ENCODE peak calls at places on chromosomes 16 and 17, in eight cellular contexts. H is cardiac fibroblast, O is type B pancreatic cell, V is AG09309, D is D721Med, Q is ascending aorta, M is fibroblast of the aortic adventitia, P is HCT116. W is an unnamed sample.

GRCh38 chr16:84740596-84741071 is 40.8 kb downstream of the USP10 start:
- DNase-seq in H (no peak), O (no peak), V (no peak), D (no peak), Q (no peak), M (no peak), P (no peak), W (no peak)

GRCh38 chr17:49576121-49576905 is 642 bp downstream of the NXPH3 start:
- DNase-seq in H (peak), O (no peak), V (no peak), D (no peak), Q (no peak), M (peak), P (no peak), W (no peak)

GRCh38 chr17:46061435-46061834 is 62.4 kb downstream of the STH start:
- DNase-seq in H (peak), O (no peak), V (no peak), D (no peak), Q (no peak), M (peak), P (peak), W (peak)

GRCh38 chr17:41307647-41308046 is 1.5 kb downstream of the KRTAP16-1 start:
- DNase-seq in H (peak), O (no peak), V (peak), D (no peak), Q (no peak), M (peak), P (no peak), W (no peak)

GRCh38 chr17:47895254-47895855 is 681 bp upstream of the SP2 start:
- DNase-seq in H (peak), O (no peak), V (no peak), D (no peak), Q (no peak), M (peak), P (no peak), W (peak)

GRCh38 chr17:954431-955164 is 25.0 kb downstream of the NXN start:
- DNase-seq in H (peak), O (no peak), V (no peak), D (no peak), Q (no peak), M (peak), P (no peak), W (no peak)

GRCh38 chr17:62965149-62965648 is 836 bp upstream of the TANC2 start:
- DNase-seq in H (no peak), O (no peak), V (no peak), D (no peak), Q (no peak), M (no peak), P (no peak), W (no peak)

GRCh38 chr16:48383204-48383876 is 1.9 kb downstream of the SIAH1 start:
- DNase-seq in H (peak), O (no peak), V (no peak), D (no peak), Q (peak), M (peak), P (no peak), W (no peak)

GRCh38 chr16:31181102-31181830 is 1.3 kb downstream of the FUS start:
- DNase-seq in H (peak), O (no peak), V (no peak), D (no peak), Q (no peak), M (no peak), P (no peak), W (peak)

GRCh38 chr16:69105501-69106361 is at the start of gene HAS3:
- DNase-seq in H (peak), O (no peak), V (peak), D (peak), Q (no peak), M (peak), P (peak), W (peak)

GRCh38 chr17:9512323-9513168 is 63.1 kb downstream of the STX8 start:
- DNase-seq in H (peak), O (no peak), V (no peak), D (no peak), Q (no peak), M (peak), P (peak), W (peak)

GRCh38 chr16:49639739-49640388 is 216.0 kb downstream of the ZNF423 start:
- DNase-seq in H (peak), O (peak), V (no peak), D (no peak), Q (peak), M (peak), P (no peak), W (no peak)

GRCh38 chr17:28166478-28166877 is 124.0 kb downstream of the NLK start:
- DNase-seq in H (no peak), O (no peak), V (no peak), D (no peak), Q (no peak), M (no peak), P (no peak), W (no peak)

GRCh38 chr17:1234455-1234854 is 35.8 kb upstream of the BHLHA9 start:
- DNase-seq in H (no peak), O (no peak), V (no peak), D (no peak), Q (no peak), M (no peak), P (no peak), W (no peak)

GRCh38 chr16:11370084-11370931 is 25.0 kb downstream of the RMI2 start:
- DNase-seq in H (no peak), O (no peak), V (no peak), D (no peak), Q (no peak), M (no peak), P (no peak), W (no peak)

GRCh38 chr17:1608676-1609075 is 20.0 kb downstream of the SLC43A2 start:
- DNase-seq in H (no peak), O (no peak), V (no peak), D (no peak), Q (no peak), M (no peak), P (no peak), W (no peak)

GRCh38 chr17:76547183-76547641 is 7.4 kb downstream of the PRCD start:
- DNase-seq in H (peak), O (no peak), V (no peak), D (peak), Q (peak), M (peak), P (no peak), W (peak)

GRCh38 chr16:75770051-75770450 is 43.8 kb upstream of the CPHXL start:
- DNase-seq in H (no peak), O (no peak), V (no peak), D (no peak), Q (no peak), M (no peak), P (no peak), W (no peak)

GRCh38 chr16:72990003-72990521 is 57.9 kb downstream of the ZFHX3 start:
- DNase-seq in H (peak), O (no peak), V (peak), D (no peak), Q (peak), M (peak), P (peak), W (peak)

GRCh38 chr16:5756969-5757368 is 659.4 kb upstream of the EEF2KMT start:
- DNase-seq in H (no peak), O (no peak), V (no peak), D (no peak), Q (no peak), M (no peak), P (no peak), W (no peak)
- TF ChIP-seq CTCF in H (no peak), O (peak), V (no peak), D (peak), Q (no peak), M (no peak), P (no peak), W (no peak)

GRCh38 chr17:17539591-17539990 is 43.4 kb upstream of the RASD1 start:
- DNase-seq in H (no peak), O (no peak), V (no peak), D (no peak), Q (no peak), M (no peak), P (no peak), W (no peak)

GRCh38 chr17:17540935-17541639 is 44.9 kb upstream of the RASD1 start:
- DNase-seq in H (no peak), O (no peak), V (no peak), D (no peak), Q (no peak), M (no peak), P (no peak), W (no peak)

GRCh38 chr17:17541640-17542001 is 45.4 kb upstream of the RASD1 start:
- DNase-seq in H (no peak), O (no peak), V (no peak), D (no peak), Q (no peak), M (no peak), P (no peak), W (no peak)

GRCh38 chr17:17538417-17539391 is 42.5 kb upstream of the RASD1 start:
- DNase-seq in H (no peak), O (no peak), V (no peak), D (no peak), Q (no peak), M (peak), P (no peak), W (no peak)

GRCh38 chr17:17540278-17540906 is 44.2 kb upstream of the RASD1 start:
- DNase-seq in H (no peak), O (no peak), V (no peak), D (no peak), Q (no peak), M (no peak), P (no peak), W (no peak)
- TF ChIP-seq CTCF in H (no peak), O (no peak), V (no peak), D (no peak), Q (no peak), M (no peak), P (no peak), W (no peak)

GRCh38 chr17:57084802-57085447 is at the start of gene AKAP1:
- DNase-seq in H (peak), O (peak), V (peak), D (peak), Q (peak), M (peak), P (peak), W (peak)
- TF ChIP-seq CTCF in H (no peak), O (no peak), V (peak), D (peak), Q (peak), M (peak), P (no peak), W (peak)

GRCh38 chr17:37735165-37735564 is 9.7 kb downstream of the HNF1B start:
- DNase-seq in H (no peak), O (no peak), V (no peak), D (no peak), Q (no peak), M (no peak), P (no peak), W (no peak)

GRCh38 chr17:37736428-37736827 is 8.4 kb downstream of the HNF1B start:
- DNase-seq in H (no peak), O (no peak), V (no peak), D (no peak), Q (no peak), M (no peak), P (no peak), W (no peak)

GRCh38 chr17:37737971-37738370 is 6.9 kb downstream of the HNF1B start:
- DNase-seq in H (peak), O (no peak), V (no peak), D (no peak), Q (no peak), M (peak), P (no peak), W (no peak)

GRCh38 chr17:37740861-37741260 is 4.0 kb downstream of the HNF1B start:
- DNase-seq in H (no peak), O (no peak), V (no peak), D (no peak), Q (no peak), M (no peak), P (no peak), W (no peak)

GRCh38 chr17:37737081-37737480 is 7.8 kb downstream of the HNF1B start:
- DNase-seq in H (peak), O (no peak), V (no peak), D (no peak), Q (no peak), M (no peak), P (no peak), W (no peak)
- TF ChIP-seq CTCF in H (no peak), O (peak), V (peak), D (no peak), Q (no peak), M (no peak), P (peak), W (peak)

DNA sequence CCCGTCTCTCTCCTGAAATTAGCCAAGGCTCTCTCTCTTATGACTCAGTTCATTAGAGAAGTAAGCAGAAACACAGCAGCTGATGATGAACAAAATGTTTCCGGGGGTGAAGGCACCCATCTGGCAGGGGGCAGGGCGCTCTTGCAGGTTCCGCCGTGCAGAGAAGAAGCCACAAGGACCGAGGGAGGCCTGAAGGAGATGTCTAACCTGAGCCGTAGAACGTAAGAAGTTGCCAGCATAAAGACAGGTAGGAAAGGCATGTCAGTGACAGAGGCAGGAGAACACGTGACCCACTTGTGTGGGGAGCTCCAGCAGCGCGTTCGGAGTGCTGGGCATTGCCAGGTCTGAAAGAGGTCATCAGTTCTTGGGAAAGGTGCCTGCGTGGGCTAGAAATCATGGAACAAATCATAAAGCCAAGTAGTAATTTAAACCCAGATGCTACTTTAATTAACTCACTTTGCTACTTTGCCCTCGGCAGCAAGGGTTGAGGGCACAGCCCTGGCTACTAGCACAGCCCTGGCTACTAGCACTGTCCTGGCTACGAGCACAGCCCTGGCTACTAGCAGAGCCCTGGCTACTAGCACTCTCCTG is 198.6 kb downstream of the RPTOR start:
- DNase-seq in H (no peak), O (no peak), V (peak), D (no peak), Q (no peak), M (no peak), P (no peak), W (no peak)
- TF ChIP-seq CTCF in H (no peak), O (no peak), V (no peak), D (no peak), Q (no peak), M (no peak), P (no peak), W (no peak)